ENCODE peak calls at places on chromosome 10, in five cellular contexts. L is prostate gland, P is transverse colon, C is breast epithelium, G is sigmoid colon. D is an unnamed sample.

GRCh38 chr10:117472872-117473271 is 69.7 kb upstream of the EMX2 start:
- DNase-seq in P (no peak), L (no peak), G (no peak), C (no peak), D (peak)

GRCh38 chr10:88990528-88991160 is at the start of gene FAS:
- DNase-seq in L (peak), G (peak), C (peak), P (peak), D (peak)

GRCh38 chr10:69419096-69419760 is 2.5 kb upstream of the TACR2 start:
- DNase-seq in L (no peak), G (peak), C (no peak), P (no peak), D (peak)

GRCh38 chr10:127462643-127463295 is 86.3 kb upstream of the NPS start:
- DNase-seq in L (no peak), P (no peak), C (no peak), G (no peak), D (no peak)

GRCh38 chr10:116925061-116925460 is 75.8 kb downstream of the ENO4 start:
- DNase-seq in C (no peak), L (no peak), G (no peak), P (no peak), D (peak)

GRCh38 chr10:131560726-131561390 is 249.3 kb upstream of the TCERG1L start:
- DNase-seq in G (no peak), P (no peak), L (no peak), C (no peak), D (peak)

GRCh38 chr10:3067045-3067858 is at the start of gene PFKP:
- DNase-seq in P (peak), G (peak), C (no peak), L (peak), D (peak)

GRCh38 chr10:31112961-31113360 is 81.3 kb upstream of the ZNF438 start:
- DNase-seq in G (no peak), L (no peak), C (no peak), P (no peak), D (no peak)

GRCh38 chr10:98425511-98426352 is 10.8 kb upstream of the PYROXD2 start:
- DNase-seq in G (peak), L (no peak), P (peak), C (no peak), D (no peak)

GRCh38 chr10:70651661-70652060 is 20.6 kb upstream of the ADAMTS14 start:
- DNase-seq in C (no peak), P (no peak), G (no peak), L (no peak), D (no peak)

GRCh38 chr10:8921583-8921982 is 867.1 kb downstream of the GATA3 start:
- DNase-seq in C (no peak), L (no peak), P (no peak), G (no peak), D (no peak)

GRCh38 chr10:58352956-58353610 is 18.3 kb downstream of the UBE2D1 start:
- DNase-seq in L (no peak), G (no peak), P (no peak), C (no peak), D (no peak)

GRCh38 chr10:21519981-21520436 is 5.5 kb downstream of the SKIDA1 start:
- DNase-seq in G (no peak), L (peak), C (no peak), P (no peak), D (no peak)

GRCh38 chr10:66349726-66350125 is 576.1 kb upstream of the LRRTM3 start:
- DNase-seq in G (no peak), L (no peak), P (no peak), C (no peak), D (no peak)

GRCh38 chr10:64091889-64092288 is 570.7 kb downstream of the REEP3 start:
- DNase-seq in L (no peak), G (no peak), P (no peak), C (no peak), D (no peak)

GRCh38 chr10:116307450-116307849 is 16.8 kb upstream of the CCDC172 start:
- DNase-seq in C (no peak), P (no peak), G (no peak), L (no peak), D (no peak)

GRCh38 chr10:129106314-129106713 is 360.7 kb upstream of the MGMT start:
- DNase-seq in P (no peak), G (no peak), C (no peak), L (no peak), D (no peak)

GRCh38 chr10:128739937-128740336 is 613.7 kb upstream of the MKI67 start:
- DNase-seq in C (no peak), P (no peak), G (no peak), L (no peak), D (no peak)

GRCh38 chr10:24935504-24936292 is 16.7 kb downstream of the PRTFDC1 start:
- DNase-seq in G (no peak), C (no peak), P (no peak), L (no peak), D (no peak)

GRCh38 chr10:132002004-132002403 is 20.3 kb upstream of the BNIP3 start:
- DNase-seq in P (no peak), G (peak), C (no peak), L (no peak), D (no peak)

GRCh38 chr10:85719408-85719807 is 647.2 kb downstream of the GRID1 start:
- DNase-seq in P (no peak), C (no peak), L (no peak), G (no peak), D (no peak)

GRCh38 chr10:93062499-93063216 is 2.1 kb downstream of the CYP26C1 start:
- DNase-seq in L (no peak), P (no peak), C (no peak), G (no peak), D (peak)

GRCh38 chr10:58950618-58951017 is 225.8 kb upstream of the PHYHIPL start:
- DNase-seq in C (no peak), G (no peak), L (no peak), P (no peak), D (no peak)

DNA sequence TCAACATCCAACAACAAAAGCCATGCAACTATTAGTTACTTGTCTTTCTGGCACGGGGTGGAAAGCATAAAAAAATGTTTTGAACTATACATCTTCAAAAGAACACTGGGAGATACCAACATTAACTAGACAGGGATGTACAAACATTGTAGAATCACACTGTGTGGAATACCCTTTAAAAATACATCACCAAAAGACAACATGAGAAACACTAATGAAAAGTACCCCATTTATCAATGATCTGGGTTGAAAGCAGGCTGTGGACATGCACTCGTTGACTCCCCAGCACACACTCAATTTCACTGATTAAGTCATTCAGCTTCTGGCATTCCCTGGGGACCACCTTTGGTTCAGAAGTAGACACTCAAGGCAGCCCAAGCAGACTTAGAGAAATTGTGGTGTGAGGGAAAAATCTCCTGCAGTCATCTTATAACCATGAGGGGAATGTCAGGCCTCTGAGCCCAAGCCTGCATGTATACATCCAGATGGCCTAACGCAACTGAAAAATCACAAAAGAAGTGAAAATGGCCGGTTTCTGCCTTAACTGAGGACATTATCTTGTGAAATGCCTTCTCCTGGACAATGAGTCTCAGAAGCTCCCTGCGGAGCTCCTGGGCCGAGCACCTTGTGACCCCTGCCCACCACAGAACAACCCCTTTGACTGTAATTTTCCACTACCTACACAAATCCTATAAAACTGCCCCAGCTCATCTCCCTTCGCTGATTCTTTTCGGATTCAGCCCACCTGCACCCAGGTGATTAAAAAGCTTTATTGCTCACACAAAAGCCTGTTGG is 53.0 kb downstream of the CACUL1 start:
- DNase-seq in L (no peak), G (no peak), P (no peak), C (no peak), D (no peak)
- H3K27ac ChIP-seq in L (no peak), G (no peak), P (no peak), C (no peak), D (no peak)

GRCh38 chr10:14954001-14954770 is at the start of gene DCLRE1C:
- DNase-seq in L (peak), G (peak), C (peak), P (peak), D (peak)

GRCh38 chr10:14953452-14954000 is 370 bp downstream of the DCLRE1C start:
- DNase-seq in G (peak), P (peak), L (peak), C (peak), D (peak)

GRCh38 chr10:14954934-14955333 is 1.0 kb upstream of the DCLRE1C start:
- DNase-seq in P (no peak), L (no peak), C (no peak), G (no peak), D (peak)

GRCh38 chr10:14958872-14959220 is 342 bp upstream of the MEIG1 start:
- DNase-seq in C (no peak), G (no peak), P (no peak), L (no peak), D (no peak)

DNA sequence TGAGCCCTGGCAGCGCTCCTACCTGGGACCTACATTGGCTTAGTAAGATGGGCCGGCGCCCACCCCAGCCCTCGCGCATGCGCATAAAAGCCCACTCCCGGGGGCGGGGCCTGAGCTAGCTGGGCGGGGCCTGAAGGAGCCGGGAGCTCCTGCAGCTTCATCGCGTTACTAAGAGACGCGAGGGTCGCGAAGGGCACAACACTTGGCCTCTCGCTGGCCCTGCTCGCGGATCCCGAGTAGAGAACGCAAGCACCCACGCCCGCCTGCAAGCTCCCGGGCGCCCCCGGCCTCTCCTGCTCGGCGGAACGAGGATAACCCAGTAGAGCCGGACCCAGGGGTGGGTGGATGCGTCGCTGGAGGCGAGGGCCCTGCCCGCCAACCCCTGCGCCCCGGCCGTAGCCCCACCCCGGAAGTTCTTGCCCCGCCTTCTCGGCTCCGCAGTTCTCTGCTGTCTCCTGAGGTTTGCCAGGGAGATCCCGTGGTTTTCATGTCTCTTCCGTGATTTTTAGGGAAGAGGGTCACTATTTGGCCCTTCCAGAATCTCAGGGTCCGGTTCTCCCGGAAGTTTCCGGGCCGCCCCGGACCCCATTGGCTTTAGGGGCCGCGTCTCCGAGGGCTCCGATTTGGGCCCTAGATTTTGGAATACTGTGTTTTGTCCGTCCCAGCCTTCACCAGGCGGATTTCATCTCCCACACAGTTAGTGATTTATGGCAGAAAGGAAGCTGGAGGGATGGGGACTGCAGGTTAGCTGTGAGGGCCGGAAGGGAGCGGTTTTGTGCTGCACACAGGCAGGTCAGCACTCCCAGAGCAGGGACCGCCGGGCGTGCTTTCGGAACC is at the start of gene MEIG1:
- DNase-seq in G (peak), L (peak), P (peak), C (peak), D (peak)
- TF ChIP-seq POLR2AphosphoS5 in G (peak), L (peak), P (peak), C (peak), D (peak)

GRCh38 chr10:100007239-100008141 is 2.3 kb downstream of the DNMBP start:
- DNase-seq in C (no peak), P (no peak), G (peak), L (no peak), D (no peak)
- TF ChIP-seq POLR2A in C (no peak), P (no peak), G (no peak), L (no peak), D (no peak)

GRCh38 chr10:101002456-101002855 is 2.8 kb downstream of the LZTS2 start:
- DNase-seq in L (no peak), G (peak), C (no peak), P (no peak), D (no peak)
- H3K27ac ChIP-seq in L (peak), G (peak), C (peak), P (peak), D (peak)

GRCh38 chr10:110511734-110512449 is 14.2 kb downstream of the DUSP5 start:
- DNase-seq in L (no peak), G (peak), C (no peak), P (no peak), D (no peak)

GRCh38 chr10:110510730-110511129 is 13.0 kb downstream of the DUSP5 start:
- DNase-seq in P (no peak), L (no peak), G (no peak), C (no peak), D (no peak)

GRCh38 chr10:110514848-110515247 is 17.1 kb downstream of the DUSP5 start:
- DNase-seq in P (no peak), L (no peak), G (no peak), C (no peak), D (no peak)

GRCh38 chr10:110513949-110514348 is 16.2 kb downstream of the DUSP5 start:
- DNase-seq in C (no peak), P (no peak), G (peak), L (no peak), D (no peak)

GRCh38 chr10:110512461-110513187 is 14.9 kb downstream of the DUSP5 start:
- DNase-seq in L (no peak), P (no peak), G (peak), C (no peak), D (no peak)
- TF ChIP-seq POLR2AphosphoS5 in L (no peak), P (no peak), G (peak), C (no peak), D (no peak)

GRCh38 chr10:133235265-133235664 is 2.4 kb upstream of the VENTX start:
- DNase-seq in P (no peak), L (no peak), G (no peak), C (no peak), D (no peak)
- TF ChIP-seq POLR2A in P (no peak), L (no peak), G (no peak), C (no peak), D (no peak)

DNA sequence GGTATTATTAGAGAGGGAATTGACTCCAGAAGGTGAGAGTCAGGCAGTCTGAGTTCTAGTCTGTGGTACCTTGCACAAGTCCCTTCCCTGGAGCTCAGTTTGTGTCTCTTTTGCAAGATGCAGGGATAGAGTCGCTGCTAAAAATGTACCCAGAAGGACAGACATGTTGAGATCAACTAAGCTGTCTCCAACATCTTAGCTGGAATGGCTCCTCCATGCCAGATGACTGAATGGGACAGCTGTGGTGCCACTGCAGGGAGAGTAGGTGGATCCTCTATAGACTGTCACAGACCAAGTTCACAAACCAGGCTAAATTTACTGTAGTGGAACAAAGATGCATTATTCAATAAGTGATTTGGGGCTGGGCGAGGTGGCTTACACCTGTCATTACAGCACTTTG is 120.1 kb downstream of the NEURL1 start:
- DNase-seq in L (no peak), G (no peak), C (no peak), P (no peak), D (no peak)
- H3K27ac ChIP-seq in L (no peak), G (no peak), C (no peak), P (no peak), D (no peak)

GRCh38 chr10:79242620-79243152 is 104.6 kb upstream of the PPIF start:
- DNase-seq in G (peak), C (peak), P (peak), L (no peak), D (peak)
- TF ChIP-seq POLR2AphosphoS5 in G (peak), C (no peak), P (peak), L (peak), D (peak)

DNA sequence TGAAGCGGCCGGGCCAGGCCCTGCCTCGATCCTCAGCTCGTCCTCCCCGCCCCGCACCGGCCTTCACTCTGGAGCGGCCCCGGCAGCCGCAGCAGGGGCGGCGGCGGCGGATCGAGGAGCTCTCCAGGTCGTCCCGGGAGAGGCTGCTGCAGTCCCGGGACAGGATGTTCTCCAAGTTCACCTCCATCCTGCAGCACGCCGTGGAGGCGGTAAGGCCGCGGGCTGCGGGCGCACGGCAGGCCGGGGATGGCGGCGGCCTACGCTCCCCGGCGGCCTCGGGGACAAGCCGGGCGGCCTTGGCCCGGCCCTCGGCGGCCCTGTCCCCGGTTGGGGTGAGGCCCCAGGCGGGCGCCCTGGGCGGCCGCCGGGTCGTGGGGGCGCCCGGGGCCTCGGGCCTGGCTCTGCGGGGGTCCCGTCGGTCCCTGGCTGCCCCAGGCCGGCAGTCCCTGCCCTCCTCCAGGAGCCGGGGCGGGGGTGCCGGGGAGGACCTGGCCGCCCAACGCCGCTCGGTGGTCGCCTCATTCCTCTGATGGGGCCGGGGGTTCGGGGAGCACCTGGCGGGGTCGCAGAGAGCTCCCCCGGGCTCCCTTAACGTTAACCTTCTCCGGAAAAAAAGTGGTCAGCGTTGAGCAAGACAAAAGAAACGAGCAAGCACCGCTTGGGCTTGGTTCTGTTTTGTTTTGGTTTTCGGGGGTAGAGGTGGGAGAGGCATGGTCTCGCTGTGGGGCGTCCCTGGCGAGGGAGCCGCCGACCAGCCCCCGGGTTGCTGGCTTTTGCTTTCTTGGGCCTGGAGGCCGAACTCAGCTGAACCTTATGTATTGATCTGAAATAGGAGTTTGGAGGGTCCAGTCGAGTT is 563 bp downstream of the FHIP2A start:
- DNase-seq in L (peak), G (peak), P (peak), C (peak), D (peak)
- TF ChIP-seq POLR2A in L (no peak), G (no peak), P (no peak), C (no peak), D (no peak)

D was measured in spleen.